ENCODE peak calls at places on chromosomes 5 and 9, in four cellular contexts. E is tibial nerve, R is A549, O is aorta. P is an unnamed sample.

GRCh38 chr9:73370053-73370452 is 218.4 kb downstream of the ANXA1 start:
- DNase-seq in E (no peak), R (no peak), O (no peak), P (no peak)

GRCh38 chr9:76655121-76655531 is 109.1 kb upstream of the PCA3 start:
- DNase-seq in E (no peak), R (no peak), O (no peak), P (no peak)

GRCh38 chr5:30039379-30039778 is 1154.1 kb upstream of the CDH6 start:
- DNase-seq in E (no peak), R (no peak), O (no peak), P (no peak)

GRCh38 chr9:23677446-23677845 is 148.6 kb downstream of the ELAVL2 start:
- DNase-seq in E (no peak), R (no peak), O (no peak), P (no peak)

GRCh38 chr9:34991833-34992375 is 2.4 kb downstream of the DNAJB5 start:
- DNase-seq in E (no peak), R (no peak), O (no peak), P (no peak)

GRCh38 chr5:134510970-134511795 is 14.3 kb upstream of the JADE2 start:
- DNase-seq in E (no peak), R (no peak), O (peak; percentile 38), P (peak; percentile 73)

GRCh38 chr5:58153255-58153654 is 306.6 kb downstream of the PLK2 start:
- DNase-seq in E (no peak), R (no peak), O (no peak), P (no peak)

GRCh38 chr5:56711191-56711590 is 104.2 kb upstream of the MAP3K1 start:
- DNase-seq in E (no peak), R (no peak), O (no peak), P (peak; percentile 68)

GRCh38 chr5:149380466-149381121 is 1.5 kb upstream of the IL17B start:
- DNase-seq in E (no peak), R (no peak), O (peak; percentile 88), P (no peak)

GRCh38 chr9:109801484-109801883 is 21.5 kb downstream of the PALM2AKAP2 start:
- DNase-seq in E (no peak), R (no peak), O (no peak), P (no peak)

GRCh38 chr5:117204926-117205869 is 630.6 kb upstream of the SEMA6A start:
- DNase-seq in E (no peak), R (no peak), O (no peak), P (no peak)

GRCh38 chr9:71130521-71130920 is 9.1 kb upstream of the TRPM3 start:
- DNase-seq in E (no peak), R (no peak), O (no peak), P (no peak)

GRCh38 chr5:52767217-52767743 is 20.4 kb upstream of the ITGA1 start:
- DNase-seq in E (no peak), R (no peak), O (no peak), P (no peak)

GRCh38 chr9:32431940-32432555 is 47.6 kb downstream of the ACO1 start:
- DNase-seq in E (no peak), R (peak; percentile 17), O (no peak), P (peak; percentile 26)

GRCh38 chr9:19232117-19232829 is 1.8 kb downstream of the DENND4C start:
- DNase-seq in E (no peak), R (no peak), O (no peak), P (peak; percentile 1)

GRCh38 chr9:132949709-132950108 is 5.3 kb upstream of the TSC1 start:
- DNase-seq in E (no peak), R (no peak), O (no peak), P (no peak)

GRCh38 chr9:125241863-125242739 is 958 bp upstream of the HSPA5 start:
- DNase-seq in E (no peak), R (peak; percentile 46), O (peak; percentile 60), P (peak; percentile 59)

GRCh38 chr5:85921590-85921989 is 696.2 kb upstream of the COX7C start:
- DNase-seq in E (no peak), R (no peak), O (no peak), P (no peak)

GRCh38 chr9:33517373-33517772 is 6.7 kb upstream of the ANKRD18B start:
- DNase-seq in E (no peak), R (peak; percentile 40), O (no peak), P (no peak)

GRCh38 chr9:70256123-70256551 is 2.6 kb upstream of the SMC5 start:
- DNase-seq in E (no peak), R (no peak), O (no peak), P (no peak)

GRCh38 chr5:137099651-137100050 is 399.5 kb downstream of the SPOCK1 start:
- DNase-seq in E (no peak), R (no peak), O (no peak), P (no peak)

GRCh38 chr5:93274291-93274690 is 306.7 kb downstream of the NR2F1-AS1 start:
- DNase-seq in E (no peak), R (no peak), O (no peak), P (no peak)

GRCh38 chr5:74550927-74551326 is 89.6 kb downstream of the ENC1 start:
- DNase-seq in E (no peak), R (no peak), O (no peak), P (no peak)

GRCh38 chr5:93899026-93899600 is 157.7 kb upstream of the POU5F2 start:
- DNase-seq in E (no peak), R (peak; percentile 3), O (no peak), P (no peak)

GRCh38 chr5:159762921-159763320 is 153.4 kb upstream of the ADRA1B start:
- DNase-seq in E (no peak), R (no peak), O (no peak), P (no peak)

GRCh38 chr5:181207214-181207959 is 2.4 kb upstream of the TRIM7 start:
- DNase-seq in E (peak; percentile 71), R (peak; percentile 60), O (peak; percentile 77), P (peak; percentile 94)

GRCh38 chr9:87562530-87562929 is 64.9 kb downstream of the DAPK1 start:
- DNase-seq in E (no peak), R (no peak), O (no peak), P (no peak)
- H3K4me1 ChIP-seq in E (peaks cover 6% of the 10 kb centered on the region), R (peaks cover 5% of the 10 kb centered on the region), O (no peaks in the 10 kb centered on the region), P (peaks cover 91% of the 10 kb centered on the region)

DNA sequence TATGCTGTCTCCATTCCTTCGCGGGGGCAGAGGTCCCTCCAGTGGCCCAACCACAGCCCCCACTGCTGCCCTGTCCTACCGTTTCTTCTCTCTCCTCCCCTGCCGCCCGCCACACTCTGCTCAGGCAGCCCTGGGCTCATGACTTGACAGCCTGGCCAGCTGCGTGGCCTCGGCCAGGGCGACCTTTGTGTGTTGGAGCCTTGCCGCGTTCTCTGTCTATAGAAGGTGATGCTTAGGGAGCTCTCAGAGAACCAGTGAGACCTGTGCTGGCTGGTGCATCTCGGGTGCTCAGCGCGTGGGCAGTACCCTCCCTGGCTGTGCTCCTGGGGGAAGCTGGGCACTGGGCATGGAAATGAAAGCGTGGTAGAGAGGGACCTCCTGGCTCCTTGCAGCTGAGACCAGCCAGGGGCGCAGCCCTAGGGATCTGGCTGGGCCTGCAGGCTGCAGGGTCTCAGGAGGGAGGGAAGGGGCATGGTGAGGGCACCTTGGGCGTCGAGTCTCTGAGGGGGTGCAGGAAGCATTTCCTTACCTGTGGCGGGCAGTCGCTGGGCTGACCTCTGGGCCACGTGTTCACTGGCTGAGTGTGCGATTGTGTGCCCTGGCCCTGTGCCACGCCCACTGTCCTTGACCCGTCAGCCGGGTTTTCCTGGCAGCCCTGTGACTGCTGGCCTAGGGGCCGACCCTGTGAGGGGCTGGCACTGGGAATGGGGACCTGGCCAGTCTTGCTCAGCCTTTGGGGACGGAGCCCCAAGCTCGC is 50.3 kb downstream of the RXRA start:
- DNase-seq in E (no peak), R (no peak), O (no peak), P (no peak)
- H3K4me1 ChIP-seq in E (peaks cover 97% of the 10 kb centered on the region), R (peaks cover 94% of the 10 kb centered on the region), O (no peaks in the 10 kb centered on the region), P (peaks cover 89% of the 10 kb centered on the region)

GRCh38 chr9:98975838-98976237 is 32.1 kb downstream of the COL15A1 start:
- DNase-seq in E (no peak), R (no peak), O (no peak), P (no peak)

GRCh38 chr9:98974106-98974505 is 30.4 kb downstream of the COL15A1 start:
- DNase-seq in E (no peak), R (no peak), O (no peak), P (no peak)

GRCh38 chr9:98974554-98974953 is 30.8 kb downstream of the COL15A1 start:
- DNase-seq in E (no peak), R (no peak), O (peak; percentile 45), P (no peak)

GRCh38 chr9:98973546-98973921 is 29.8 kb downstream of the COL15A1 start:
- DNase-seq in E (no peak), R (no peak), O (peak; percentile 77), P (no peak)

DNA sequence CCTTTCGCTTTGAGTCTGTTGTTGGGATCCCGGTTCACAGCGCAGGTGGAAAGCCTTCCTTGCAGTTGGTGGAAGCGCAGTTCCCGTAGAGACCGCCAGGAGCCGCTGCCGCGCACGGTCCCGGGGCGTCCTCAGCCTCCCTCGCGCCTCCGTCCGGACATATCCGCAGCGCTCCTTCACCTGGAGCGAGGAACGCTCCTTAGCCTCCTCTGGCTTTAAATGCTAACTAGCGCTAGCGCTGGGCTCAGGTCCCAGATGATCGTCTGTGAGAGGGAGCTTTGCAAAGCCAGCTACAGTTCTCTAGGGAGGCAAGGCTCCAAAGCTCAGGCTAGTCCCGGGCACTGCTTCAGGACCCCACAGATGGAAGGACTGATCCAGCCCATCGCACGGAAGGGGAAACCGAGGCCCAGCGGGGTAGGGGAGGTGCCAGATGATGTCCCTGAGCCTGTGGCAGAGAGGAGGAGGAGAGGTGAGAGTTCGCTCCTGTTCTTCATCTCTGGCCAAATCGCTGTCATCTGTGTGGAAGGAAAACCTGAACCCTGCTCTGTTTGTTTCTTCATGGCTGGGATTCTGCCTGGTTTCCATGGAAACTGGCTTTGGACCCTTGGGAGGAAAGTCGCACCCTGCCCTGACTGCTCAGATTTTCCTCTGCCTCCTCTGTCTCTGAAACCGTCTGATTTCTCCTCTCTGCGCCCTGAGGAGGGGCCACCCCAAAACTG is 31.4 kb downstream of the COL15A1 start:
- DNase-seq in E (peak; percentile 79), R (peak; percentile 86), O (peak; percentile 86), P (peak; percentile 53)
- H3K4me1 ChIP-seq in E (peaks cover 28% of the 10 kb centered on the region), R (peaks cover 4% of the 10 kb centered on the region), O (no peaks in the 10 kb centered on the region), P (peaks cover 27% of the 10 kb centered on the region)

DNA sequence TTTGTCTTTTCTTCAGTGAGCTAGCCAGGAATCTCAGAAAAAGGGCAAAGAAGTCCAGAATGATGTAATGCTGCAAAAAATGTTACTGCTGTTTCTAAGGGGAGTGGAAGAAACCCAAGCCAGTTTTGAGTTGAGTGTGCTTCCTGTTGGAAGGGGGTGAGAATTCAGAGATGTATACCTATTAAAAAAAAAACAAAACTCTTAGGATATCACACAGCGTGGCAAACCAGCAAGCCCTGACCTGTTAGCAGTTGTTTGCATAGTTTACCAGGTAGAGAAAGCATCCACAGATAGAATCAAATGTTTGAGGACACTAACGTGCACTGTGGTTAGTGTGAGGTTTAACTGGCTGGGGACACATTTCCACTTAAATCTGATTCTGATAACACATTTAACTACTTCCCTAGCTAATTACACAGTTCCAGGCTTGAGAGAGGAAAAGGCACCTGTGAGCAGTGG is 11.4 kb downstream of the BASP1 start:
- DNase-seq in E (no peak), R (no peak), O (no peak), P (no peak)
- H3K4me1 ChIP-seq in E (peaks cover 10% of the 10 kb centered on the region), R (peaks cover 97% of the 10 kb centered on the region), O (peaks cover 7% of the 10 kb centered on the region), P (peaks cover 49% of the 10 kb centered on the region)

GRCh38 chr5:124643306-124643705 is 103.1 kb downstream of the ZNF608 start:
- DNase-seq in E (no peak), R (no peak), O (no peak), P (no peak)

GRCh38 chr5:124641154-124641792 is 105.2 kb downstream of the ZNF608 start:
- DNase-seq in E (no peak), R (no peak), O (no peak), P (no peak)

GRCh38 chr5:124634820-124635323 is 111.6 kb downstream of the ZNF608 start:
- DNase-seq in E (no peak), R (no peak), O (no peak), P (peak; percentile 79)

GRCh38 chr5:124642148-124642547 is 104.3 kb downstream of the ZNF608 start:
- DNase-seq in E (no peak), R (no peak), O (no peak), P (no peak)

GRCh38 chr5:124639095-124639665 is 107.3 kb downstream of the ZNF608 start:
- DNase-seq in E (no peak), R (no peak), O (no peak), P (no peak)
- H3K4me1 ChIP-seq in E (peaks cover 6% of the 10 kb centered on the region), R (peaks cover 27% of the 10 kb centered on the region), O (no peaks in the 10 kb centered on the region), P (peaks cover 19% of the 10 kb centered on the region)

P was measured in SJSA1.